ENCODE peak calls at places on chromosomes 7 and 10, in seven cellular contexts. One of them, this sample, is unnamed.

GRCh38 chr7:105122619-105123018 is 108.6 kb downstream of the KMT2E start:
- DNase-seq in right lobe of liver: no peak
- DNase-seq in Peyer's patch: no peak
- DNase-seq in iPS DF 6.9: no peak
- DNase-seq in CD8-positive, alpha-beta memory T cell: no peak
- DNase-seq in aorta: no peak
- DNase-seq in H7: no peak
- DNase-seq in this sample: no peak

GRCh38 chr7:29976673-29977072 is 12.9 kb downstream of the SCRN1 start:
- DNase-seq in right lobe of liver: no peak
- DNase-seq in Peyer's patch: no peak
- DNase-seq in iPS DF 6.9: no peak
- DNase-seq in CD8-positive, alpha-beta memory T cell: no peak
- DNase-seq in aorta: no peak
- DNase-seq in H7: no peak
- DNase-seq in this sample: no peak

GRCh38 chr7:70693300-70693689 is 438.6 kb upstream of the GALNT17 start:
- DNase-seq in right lobe of liver: peak; percentile 79
- DNase-seq in Peyer's patch: no peak
- DNase-seq in iPS DF 6.9: no peak
- DNase-seq in CD8-positive, alpha-beta memory T cell: no peak
- DNase-seq in aorta: peak; percentile 57
- DNase-seq in H7: peak; percentile 62
- DNase-seq in this sample: no peak

GRCh38 chr10:62554632-62555199 is 180.5 kb downstream of the ZNF365 start:
- DNase-seq in right lobe of liver: no peak
- DNase-seq in Peyer's patch: no peak
- DNase-seq in iPS DF 6.9: peak; percentile 29
- DNase-seq in CD8-positive, alpha-beta memory T cell: peak; percentile 15
- DNase-seq in aorta: no peak
- DNase-seq in H7: peak; percentile 19
- DNase-seq in this sample: peak; percentile 66

GRCh38 chr7:54781356-54781912 is 22.4 kb upstream of the SEC61G start:
- DNase-seq in right lobe of liver: no peak
- DNase-seq in Peyer's patch: no peak
- DNase-seq in iPS DF 6.9: no peak
- DNase-seq in CD8-positive, alpha-beta memory T cell: no peak
- DNase-seq in aorta: no peak
- DNase-seq in H7: no peak
- DNase-seq in this sample: no peak

GRCh38 chr10:72162978-72163377 is 52.8 kb upstream of the ANAPC16 start:
- DNase-seq in right lobe of liver: no peak
- DNase-seq in Peyer's patch: no peak
- DNase-seq in iPS DF 6.9: no peak
- DNase-seq in CD8-positive, alpha-beta memory T cell: no peak
- DNase-seq in aorta: no peak
- DNase-seq in H7: no peak
- DNase-seq in this sample: peak; percentile 72

GRCh38 chr7:27238979-27239779 is 3.4 kb upstream of the EVX1 start:
- DNase-seq in right lobe of liver: no peak
- DNase-seq in Peyer's patch: no peak
- DNase-seq in iPS DF 6.9: no peak
- DNase-seq in CD8-positive, alpha-beta memory T cell: no peak
- DNase-seq in aorta: no peak
- DNase-seq in H7: peak; percentile 88
- DNase-seq in this sample: no peak

GRCh38 chr7:153859239-153859638 is 193.0 kb upstream of the DPP6 start:
- DNase-seq in right lobe of liver: no peak
- DNase-seq in Peyer's patch: no peak
- DNase-seq in iPS DF 6.9: no peak
- DNase-seq in CD8-positive, alpha-beta memory T cell: no peak
- DNase-seq in aorta: no peak
- DNase-seq in H7: no peak
- DNase-seq in this sample: no peak

GRCh38 chr7:140533394-140533872 is 54.1 kb upstream of the MKRN1 start:
- DNase-seq in right lobe of liver: peak; percentile 80
- DNase-seq in Peyer's patch: no peak
- DNase-seq in iPS DF 6.9: no peak
- DNase-seq in CD8-positive, alpha-beta memory T cell: no peak
- DNase-seq in aorta: no peak
- DNase-seq in H7: no peak
- DNase-seq in this sample: no peak

GRCh38 chr7:31102973-31103850 is 51.1 kb downstream of the ADCYAP1R1 start:
- DNase-seq in right lobe of liver: peak; percentile 32
- DNase-seq in Peyer's patch: no peak
- DNase-seq in iPS DF 6.9: no peak
- DNase-seq in CD8-positive, alpha-beta memory T cell: no peak
- DNase-seq in aorta: no peak
- DNase-seq in H7: peak; percentile 25
- DNase-seq in this sample: no peak

GRCh38 chr10:15384154-15384553 is 13.1 kb upstream of the FAM171A1 start:
- DNase-seq in right lobe of liver: no peak
- DNase-seq in Peyer's patch: no peak
- DNase-seq in iPS DF 6.9: no peak
- DNase-seq in CD8-positive, alpha-beta memory T cell: no peak
- DNase-seq in aorta: no peak
- DNase-seq in H7: no peak
- DNase-seq in this sample: no peak

GRCh38 chr10:99391346-99391745 is 39.1 kb downstream of the GOT1 start:
- DNase-seq in right lobe of liver: no peak
- DNase-seq in Peyer's patch: no peak
- DNase-seq in iPS DF 6.9: no peak
- DNase-seq in CD8-positive, alpha-beta memory T cell: no peak
- DNase-seq in aorta: no peak
- DNase-seq in H7: no peak
- DNase-seq in this sample: no peak

GRCh38 chr10:117477961-117478670 is 64.4 kb upstream of the EMX2 start:
- DNase-seq in right lobe of liver: no peak
- DNase-seq in Peyer's patch: no peak
- DNase-seq in iPS DF 6.9: no peak
- DNase-seq in CD8-positive, alpha-beta memory T cell: no peak
- DNase-seq in aorta: no peak
- DNase-seq in H7: no peak
- DNase-seq in this sample: no peak

GRCh38 chr10:26439436-26440090 is 1.4 kb downstream of the APBB1IP start:
- DNase-seq in right lobe of liver: no peak
- DNase-seq in Peyer's patch: no peak
- DNase-seq in iPS DF 6.9: no peak
- DNase-seq in CD8-positive, alpha-beta memory T cell: peak; percentile 40
- DNase-seq in aorta: no peak
- DNase-seq in H7: no peak
- DNase-seq in this sample: no peak

GRCh38 chr10:70052462-70053211 is at the start of gene MACROH2A2:
- DNase-seq in right lobe of liver: peak; percentile 68
- DNase-seq in Peyer's patch: no peak
- DNase-seq in iPS DF 6.9: no peak
- DNase-seq in CD8-positive, alpha-beta memory T cell: no peak
- DNase-seq in aorta: peak; percentile 64
- DNase-seq in H7: peak; percentile 89
- DNase-seq in this sample: no peak

GRCh38 chr10:29329420-29329819 is 40.5 kb downstream of the LYZL1 start:
- DNase-seq in right lobe of liver: peak; percentile 65
- DNase-seq in Peyer's patch: no peak
- DNase-seq in iPS DF 6.9: no peak
- DNase-seq in CD8-positive, alpha-beta memory T cell: no peak
- DNase-seq in aorta: no peak
- DNase-seq in H7: no peak
- DNase-seq in this sample: no peak

GRCh38 chr10:6649107-6649720 is 69.1 kb upstream of the PRKCQ start:
- DNase-seq in right lobe of liver: no peak
- DNase-seq in Peyer's patch: no peak
- DNase-seq in iPS DF 6.9: no peak
- DNase-seq in CD8-positive, alpha-beta memory T cell: no peak
- DNase-seq in aorta: no peak
- DNase-seq in H7: no peak
- DNase-seq in this sample: no peak

GRCh38 chr7:116547347-116547746 is 22.5 kb downstream of the CAV1 start:
- DNase-seq in right lobe of liver: no peak
- DNase-seq in Peyer's patch: no peak
- DNase-seq in iPS DF 6.9: no peak
- DNase-seq in CD8-positive, alpha-beta memory T cell: no peak
- DNase-seq in aorta: no peak
- DNase-seq in H7: no peak
- DNase-seq in this sample: no peak

GRCh38 chr7:946256-946996 is 8.1 kb downstream of the ADAP1 start:
- DNase-seq in right lobe of liver: no peak
- DNase-seq in Peyer's patch: no peak
- DNase-seq in iPS DF 6.9: no peak
- DNase-seq in CD8-positive, alpha-beta memory T cell: no peak
- DNase-seq in aorta: peak; percentile 30
- DNase-seq in H7: peak; percentile 79
- DNase-seq in this sample: no peak

GRCh38 chr10:75431180-75432111 is at the start of gene LRMDA:
- DNase-seq in right lobe of liver: peak; percentile 77
- DNase-seq in Peyer's patch: no peak
- DNase-seq in iPS DF 6.9: no peak
- DNase-seq in CD8-positive, alpha-beta memory T cell: no peak
- DNase-seq in aorta: peak; percentile 74
- DNase-seq in H7: peak; percentile 85
- DNase-seq in this sample: no peak

GRCh38 chr10:122159159-122159970 is 111.7 kb upstream of the BTBD16 start:
- DNase-seq in right lobe of liver: no peak
- DNase-seq in Peyer's patch: no peak
- DNase-seq in iPS DF 6.9: no peak
- DNase-seq in CD8-positive, alpha-beta memory T cell: no peak
- DNase-seq in aorta: no peak
- DNase-seq in H7: no peak
- DNase-seq in this sample: no peak

GRCh38 chr7:38229386-38229785 is 44.0 kb downstream of the TARP start:
- DNase-seq in right lobe of liver: no peak
- DNase-seq in Peyer's patch: no peak
- DNase-seq in iPS DF 6.9: no peak
- DNase-seq in CD8-positive, alpha-beta memory T cell: no peak
- DNase-seq in aorta: no peak
- DNase-seq in H7: no peak
- DNase-seq in this sample: no peak

GRCh38 chr10:24047201-24047600 is 161.7 kb upstream of the KIAA1217 start:
- DNase-seq in right lobe of liver: no peak
- DNase-seq in Peyer's patch: no peak
- DNase-seq in iPS DF 6.9: no peak
- DNase-seq in CD8-positive, alpha-beta memory T cell: no peak
- DNase-seq in aorta: no peak
- DNase-seq in H7: no peak
- DNase-seq in this sample: no peak

GRCh38 chr10:69506487-69506833 is 55.2 kb downstream of the TSPAN15 start:
- DNase-seq in right lobe of liver: no peak
- DNase-seq in Peyer's patch: no peak
- DNase-seq in iPS DF 6.9: no peak
- DNase-seq in CD8-positive, alpha-beta memory T cell: no peak
- DNase-seq in aorta: no peak
- DNase-seq in H7: peak; percentile 50
- DNase-seq in this sample: no peak

GRCh38 chr10:62693306-62693705 is 111.2 kb upstream of the ADO start:
- DNase-seq in right lobe of liver: no peak
- DNase-seq in Peyer's patch: no peak
- DNase-seq in iPS DF 6.9: no peak
- DNase-seq in CD8-positive, alpha-beta memory T cell: no peak
- DNase-seq in aorta: no peak
- DNase-seq in H7: no peak
- DNase-seq in this sample: no peak

GRCh38 chr10:103853428-103854264 is 1.7 kb downstream of the SH3PXD2A start:
- DNase-seq in right lobe of liver: no peak
- DNase-seq in Peyer's patch: no peak
- DNase-seq in iPS DF 6.9: no peak
- DNase-seq in CD8-positive, alpha-beta memory T cell: no peak
- DNase-seq in aorta: no peak
- DNase-seq in H7: no peak
- DNase-seq in this sample: no peak

GRCh38 chr7:34320926-34321609 is 336.9 kb upstream of the NPSR1 start:
- DNase-seq in right lobe of liver: peak; percentile 61
- DNase-seq in Peyer's patch: no peak
- DNase-seq in iPS DF 6.9: peak; percentile 61
- DNase-seq in CD8-positive, alpha-beta memory T cell: peak; percentile 26
- DNase-seq in aorta: peak; percentile 50
- DNase-seq in H7: peak; percentile 72
- DNase-seq in this sample: peak; percentile 72
- H3K4me3 ChIP-seq in right lobe of liver: no peak overlapping the region
- H3K4me3 ChIP-seq in Peyer's patch: no peak overlapping the region
- H3K4me3 ChIP-seq in iPS DF 6.9: peak overlapping the region; percentile 1
- H3K4me3 ChIP-seq in CD8-positive, alpha-beta memory T cell: no peak overlapping the region
- H3K4me3 ChIP-seq in aorta: no peak overlapping the region
- H3K4me3 ChIP-seq in H7: no peak overlapping the region
- H3K4me3 ChIP-seq in this sample: no peak overlapping the region

GRCh38 chr7:36287371-36288241 is 102.1 kb upstream of the ANLN start:
- DNase-seq in right lobe of liver: no peak
- DNase-seq in Peyer's patch: peak; percentile 69
- DNase-seq in iPS DF 6.9: no peak
- DNase-seq in CD8-positive, alpha-beta memory T cell: peak; percentile 51
- DNase-seq in aorta: peak; percentile 76
- DNase-seq in H7: no peak
- DNase-seq in this sample: peak; percentile 62
- H3K4me3 ChIP-seq in right lobe of liver: no peak overlapping the region
- H3K4me3 ChIP-seq in Peyer's patch: no peak overlapping the region
- H3K4me3 ChIP-seq in iPS DF 6.9: no peak overlapping the region
- H3K4me3 ChIP-seq in CD8-positive, alpha-beta memory T cell: peak overlapping the region; percentile 51
- H3K4me3 ChIP-seq in aorta: no peak overlapping the region
- H3K4me3 ChIP-seq in H7: no peak overlapping the region
- H3K4me3 ChIP-seq in this sample: no peak overlapping the region

DNA sequence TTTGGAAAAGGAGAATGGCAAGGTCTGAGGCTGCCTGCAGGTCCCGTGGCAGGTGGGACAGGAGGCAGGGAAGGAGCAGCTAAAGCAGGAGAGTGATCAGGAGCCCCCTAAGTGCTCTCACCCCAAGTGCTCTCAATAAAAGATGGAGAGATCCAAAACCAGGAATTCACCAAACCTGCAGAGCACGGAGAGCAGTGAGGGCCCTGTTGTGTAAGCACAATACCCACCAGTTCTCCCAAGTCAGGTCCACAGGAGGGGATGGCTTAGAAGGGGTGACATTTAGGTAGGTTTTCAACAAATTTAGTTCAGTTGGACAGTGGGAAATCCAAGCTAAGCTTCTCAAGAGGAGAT is 40.8 kb downstream of the GNA12 start:
- DNase-seq in right lobe of liver: no peak
- DNase-seq in Peyer's patch: no peak
- DNase-seq in iPS DF 6.9: no peak
- DNase-seq in CD8-positive, alpha-beta memory T cell: no peak
- DNase-seq in aorta: no peak
- DNase-seq in H7: no peak
- DNase-seq in this sample: no peak
- H3K4me3 ChIP-seq in right lobe of liver: no peak overlapping the region
- H3K4me3 ChIP-seq in Peyer's patch: no peak overlapping the region
- H3K4me3 ChIP-seq in iPS DF 6.9: no peak overlapping the region
- H3K4me3 ChIP-seq in CD8-positive, alpha-beta memory T cell: no peak overlapping the region
- H3K4me3 ChIP-seq in aorta: no peak overlapping the region
- H3K4me3 ChIP-seq in H7: no peak overlapping the region
- H3K4me3 ChIP-seq in this sample: no peak overlapping the region

GRCh38 chr10:124220547-124220946 is 127.1 kb upstream of the CHST15 start:
- DNase-seq in right lobe of liver: peak; percentile 31
- DNase-seq in Peyer's patch: no peak
- DNase-seq in iPS DF 6.9: no peak
- DNase-seq in CD8-positive, alpha-beta memory T cell: no peak
- DNase-seq in aorta: no peak
- DNase-seq in H7: no peak
- DNase-seq in this sample: peak; percentile 28
- H3K4me3 ChIP-seq in right lobe of liver: no peak overlapping the region
- H3K4me3 ChIP-seq in Peyer's patch: no peak overlapping the region
- H3K4me3 ChIP-seq in iPS DF 6.9: no peak overlapping the region
- H3K4me3 ChIP-seq in CD8-positive, alpha-beta memory T cell: no peak overlapping the region
- H3K4me3 ChIP-seq in aorta: no peak overlapping the region
- H3K4me3 ChIP-seq in H7: no peak overlapping the region
- H3K4me3 ChIP-seq in this sample: no peak overlapping the region

GRCh38 chr7:6228865-6229264 is 43.6 kb downstream of the CYTH3 start:
- DNase-seq in right lobe of liver: no peak
- DNase-seq in Peyer's patch: no peak
- DNase-seq in iPS DF 6.9: no peak
- DNase-seq in CD8-positive, alpha-beta memory T cell: no peak
- DNase-seq in aorta: no peak
- DNase-seq in H7: no peak
- DNase-seq in this sample: peak; percentile 73
- H3K4me3 ChIP-seq in right lobe of liver: no peak overlapping the region
- H3K4me3 ChIP-seq in Peyer's patch: no peak overlapping the region
- H3K4me3 ChIP-seq in iPS DF 6.9: no peak overlapping the region
- H3K4me3 ChIP-seq in CD8-positive, alpha-beta memory T cell: no peak overlapping the region
- H3K4me3 ChIP-seq in aorta: no peak overlapping the region
- H3K4me3 ChIP-seq in H7: no peak overlapping the region
- H3K4me3 ChIP-seq in this sample: no peak overlapping the region